ENCODE peak calls at places on chromosome 9, in six cellular contexts. One of them, this sample, is unnamed.

GRCh38 chr9:69649566-69650260 is 22.5 kb downstream of the APBA1 start:
- DNase-seq in fibroblast of lung: peak; percentile 79
- DNase-seq in astrocyte: peak; percentile 70
- DNase-seq in epithelial cell of esophagus: no peak
- DNase-seq in Calu3: no peak
- DNase-seq in nephron progenitor cell: no peak
- DNase-seq in this sample: no peak

GRCh38 chr9:87657190-87657589 is 68.7 kb upstream of the CTSL start:
- DNase-seq in fibroblast of lung: no peak
- DNase-seq in astrocyte: no peak
- DNase-seq in epithelial cell of esophagus: no peak
- DNase-seq in Calu3: no peak
- DNase-seq in nephron progenitor cell: no peak
- DNase-seq in this sample: no peak

GRCh38 chr9:4665357-4665756 is 923 bp downstream of the SPATA6L start:
- DNase-seq in fibroblast of lung: peak; percentile 46
- DNase-seq in astrocyte: peak; percentile 35
- DNase-seq in epithelial cell of esophagus: peak; percentile 76
- DNase-seq in Calu3: no peak
- DNase-seq in nephron progenitor cell: no peak
- DNase-seq in this sample: no peak

GRCh38 chr9:98502976-98503325 is 205.8 kb downstream of the GABBR2 start:
- DNase-seq in fibroblast of lung: peak; percentile 56
- DNase-seq in astrocyte: peak; percentile 32
- DNase-seq in epithelial cell of esophagus: peak; percentile 36
- DNase-seq in Calu3: no peak
- DNase-seq in nephron progenitor cell: peak; percentile 15
- DNase-seq in this sample: no peak

GRCh38 chr9:137685035-137685885 is 66.5 kb downstream of the EHMT1 start:
- DNase-seq in fibroblast of lung: peak; percentile 76
- DNase-seq in astrocyte: peak; percentile 69
- DNase-seq in epithelial cell of esophagus: no peak
- DNase-seq in Calu3: no peak
- DNase-seq in nephron progenitor cell: no peak
- DNase-seq in this sample: no peak

GRCh38 chr9:109499631-109500120 is 1.6 kb upstream of the PTPN3 start:
- DNase-seq in fibroblast of lung: peak; percentile 43
- DNase-seq in astrocyte: no peak
- DNase-seq in epithelial cell of esophagus: peak; percentile 62
- DNase-seq in Calu3: peak; percentile 78
- DNase-seq in nephron progenitor cell: peak; percentile 82
- DNase-seq in this sample: peak; percentile 63

GRCh38 chr9:97534185-97534584 is 32.7 kb downstream of the TMOD1 start:
- DNase-seq in fibroblast of lung: no peak
- DNase-seq in astrocyte: no peak
- DNase-seq in epithelial cell of esophagus: no peak
- DNase-seq in Calu3: no peak
- DNase-seq in nephron progenitor cell: no peak
- DNase-seq in this sample: no peak

GRCh38 chr9:18906656-18907395 is 126.2 kb downstream of the SAXO1 start:
- DNase-seq in fibroblast of lung: peak; percentile 69
- DNase-seq in astrocyte: peak; percentile 52
- DNase-seq in epithelial cell of esophagus: no peak
- DNase-seq in Calu3: no peak
- DNase-seq in nephron progenitor cell: no peak
- DNase-seq in this sample: no peak

GRCh38 chr9:136024696-136025316 is 63.6 kb upstream of the UBAC1 start:
- DNase-seq in fibroblast of lung: no peak
- DNase-seq in astrocyte: no peak
- DNase-seq in epithelial cell of esophagus: no peak
- DNase-seq in Calu3: no peak
- DNase-seq in nephron progenitor cell: no peak
- DNase-seq in this sample: peak; percentile 12

GRCh38 chr9:18060304-18060934 is 413.5 kb upstream of the ADAMTSL1 start:
- DNase-seq in fibroblast of lung: no peak
- DNase-seq in astrocyte: no peak
- DNase-seq in epithelial cell of esophagus: peak; percentile 66
- DNase-seq in Calu3: no peak
- DNase-seq in nephron progenitor cell: no peak
- DNase-seq in this sample: no peak

GRCh38 chr9:34732886-34733285 is 22.9 kb upstream of the CCL21 start:
- DNase-seq in fibroblast of lung: no peak
- DNase-seq in astrocyte: no peak
- DNase-seq in epithelial cell of esophagus: peak; percentile 51
- DNase-seq in Calu3: no peak
- DNase-seq in nephron progenitor cell: no peak
- DNase-seq in this sample: no peak

GRCh38 chr9:37035472-37036236 is 1.6 kb upstream of the PAX5 start:
- DNase-seq in fibroblast of lung: peak; percentile 2
- DNase-seq in astrocyte: peak; percentile 4
- DNase-seq in epithelial cell of esophagus: no peak
- DNase-seq in Calu3: no peak
- DNase-seq in nephron progenitor cell: peak; percentile 55
- DNase-seq in this sample: peak; percentile 67
- TF ChIP-seq CTCF in fibroblast of lung: no peak
- TF ChIP-seq CTCF in astrocyte: no peak
- TF ChIP-seq CTCF in epithelial cell of esophagus: no peak
- TF ChIP-seq CTCF in Calu3: no peak
- TF ChIP-seq CTCF in nephron progenitor cell: no peak
- TF ChIP-seq CTCF in this sample: no peak

GRCh38 chr9:124505006-124505900 is 1.9 kb downstream of the NR5A1 start:
- DNase-seq in fibroblast of lung: no peak
- DNase-seq in astrocyte: no peak
- DNase-seq in epithelial cell of esophagus: no peak
- DNase-seq in Calu3: no peak
- DNase-seq in nephron progenitor cell: no peak
- DNase-seq in this sample: peak; percentile 19
- TF ChIP-seq CTCF in fibroblast of lung: no peak
- TF ChIP-seq CTCF in astrocyte: no peak
- TF ChIP-seq CTCF in epithelial cell of esophagus: no peak
- TF ChIP-seq CTCF in Calu3: no peak
- TF ChIP-seq CTCF in nephron progenitor cell: no peak
- TF ChIP-seq CTCF in this sample: no peak

DNA sequence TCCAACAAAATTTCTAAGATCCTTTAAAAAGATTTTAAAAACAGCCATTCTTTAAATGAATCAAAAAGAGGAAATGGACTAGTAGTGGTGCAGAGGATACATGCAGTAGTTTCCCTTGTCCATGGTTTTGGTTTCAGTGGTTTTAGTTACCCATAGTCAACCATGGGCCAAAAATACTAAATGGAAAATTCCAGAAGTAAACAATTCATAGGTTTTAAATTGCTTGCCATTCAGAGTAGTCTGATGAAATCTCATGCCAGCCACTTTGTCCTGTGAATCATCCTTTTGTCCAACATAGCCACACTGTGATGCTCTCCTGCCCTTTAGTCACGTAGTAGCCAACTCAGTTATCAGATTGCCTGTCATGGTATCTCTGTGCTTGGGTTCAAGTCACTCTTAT is 286.1 kb downstream of the ANXA1 start:
- DNase-seq in fibroblast of lung: peak; percentile 36
- DNase-seq in astrocyte: peak; percentile 23
- DNase-seq in epithelial cell of esophagus: peak; percentile 44
- DNase-seq in Calu3: no peak
- DNase-seq in nephron progenitor cell: no peak
- DNase-seq in this sample: no peak
- TF ChIP-seq CTCF in fibroblast of lung: no peak
- TF ChIP-seq CTCF in astrocyte: no peak
- TF ChIP-seq CTCF in epithelial cell of esophagus: no peak
- TF ChIP-seq CTCF in Calu3: no peak
- TF ChIP-seq CTCF in nephron progenitor cell: no peak
- TF ChIP-seq CTCF in this sample: no peak

GRCh38 chr9:90600029-90600428 is 42.6 kb downstream of the DIRAS2 start:
- DNase-seq in fibroblast of lung: no peak
- DNase-seq in astrocyte: no peak
- DNase-seq in epithelial cell of esophagus: peak; percentile 48
- DNase-seq in Calu3: no peak
- DNase-seq in nephron progenitor cell: no peak
- DNase-seq in this sample: no peak
- TF ChIP-seq CTCF in fibroblast of lung: no peak
- TF ChIP-seq CTCF in astrocyte: no peak
- TF ChIP-seq CTCF in epithelial cell of esophagus: peak; percentile 38
- TF ChIP-seq CTCF in Calu3: no peak
- TF ChIP-seq CTCF in nephron progenitor cell: no peak
- TF ChIP-seq CTCF in this sample: no peak

GRCh38 chr9:127224883-127225739 is 39.5 kb upstream of the GARNL3 start:
- DNase-seq in fibroblast of lung: peak; percentile 76
- DNase-seq in astrocyte: peak; percentile 53
- DNase-seq in epithelial cell of esophagus: peak; percentile 94
- DNase-seq in Calu3: peak; percentile 94
- DNase-seq in nephron progenitor cell: peak; percentile 100
- DNase-seq in this sample: peak; percentile 99

GRCh38 chr9:127223266-127223665 is 41.3 kb upstream of the GARNL3 start:
- DNase-seq in fibroblast of lung: no peak
- DNase-seq in astrocyte: no peak
- DNase-seq in epithelial cell of esophagus: no peak
- DNase-seq in Calu3: no peak
- DNase-seq in nephron progenitor cell: no peak
- DNase-seq in this sample: no peak

GRCh38 chr9:127223810-127224177 is 40.8 kb upstream of the GARNL3 start:
- DNase-seq in fibroblast of lung: no peak
- DNase-seq in astrocyte: no peak
- DNase-seq in epithelial cell of esophagus: no peak
- DNase-seq in Calu3: no peak
- DNase-seq in nephron progenitor cell: no peak
- DNase-seq in this sample: no peak

GRCh38 chr9:127225747-127226646 is 38.6 kb upstream of the GARNL3 start:
- DNase-seq in fibroblast of lung: no peak
- DNase-seq in astrocyte: no peak
- DNase-seq in epithelial cell of esophagus: peak; percentile 17
- DNase-seq in Calu3: no peak
- DNase-seq in nephron progenitor cell: no peak
- DNase-seq in this sample: no peak

DNA sequence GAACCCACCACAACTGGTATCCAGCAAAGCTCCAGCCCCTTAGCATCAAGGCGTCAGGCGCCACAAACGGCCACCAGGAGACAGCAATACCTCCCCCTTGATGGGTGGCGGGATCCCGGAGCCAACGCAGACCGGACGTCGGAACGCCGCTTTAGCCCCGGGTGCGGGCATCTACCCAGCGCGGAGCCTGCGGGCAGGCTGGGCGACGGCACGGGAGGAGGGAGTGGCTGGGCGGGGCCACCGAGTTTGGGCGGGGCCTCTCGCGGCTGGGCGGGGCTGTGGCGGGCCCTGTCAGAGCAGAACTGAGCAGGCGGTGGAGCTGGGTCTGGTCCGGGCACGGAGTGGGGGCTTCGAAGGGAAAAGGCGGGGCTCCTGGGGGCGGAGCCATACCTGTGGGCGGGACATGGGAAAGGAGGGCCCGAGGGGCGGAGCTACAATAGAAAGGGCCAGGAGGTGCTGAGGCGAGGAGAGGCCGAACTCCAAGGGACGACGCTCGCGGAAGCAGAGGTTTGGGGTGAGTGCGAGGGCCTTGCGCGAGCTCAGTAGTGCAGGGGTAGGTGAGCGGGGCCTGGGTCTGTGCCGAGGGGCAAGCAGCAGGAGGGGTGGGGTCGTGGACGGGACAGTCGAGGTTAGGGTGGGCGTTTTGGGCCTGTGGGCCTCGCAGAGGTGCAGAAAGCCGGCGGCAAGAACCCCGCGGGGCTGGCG is 40.2 kb upstream of the GARNL3 start:
- DNase-seq in fibroblast of lung: peak; percentile 64
- DNase-seq in astrocyte: peak; percentile 36
- DNase-seq in epithelial cell of esophagus: peak; percentile 88
- DNase-seq in Calu3: peak; percentile 78
- DNase-seq in nephron progenitor cell: peak; percentile 98
- DNase-seq in this sample: peak; percentile 95
- TF ChIP-seq CTCF in fibroblast of lung: peak; percentile 36
- TF ChIP-seq CTCF in astrocyte: no peak
- TF ChIP-seq CTCF in epithelial cell of esophagus: no peak
- TF ChIP-seq CTCF in Calu3: no peak
- TF ChIP-seq CTCF in nephron progenitor cell: no peak
- TF ChIP-seq CTCF in this sample: peak; percentile 43

GRCh38 chr9:130896233-130897012 is at the start of gene QRFP:
- DNase-seq in fibroblast of lung: no peak
- DNase-seq in astrocyte: no peak
- DNase-seq in epithelial cell of esophagus: no peak
- DNase-seq in Calu3: peak; percentile 52
- DNase-seq in nephron progenitor cell: no peak
- DNase-seq in this sample: peak; percentile 17
- TF ChIP-seq CTCF in fibroblast of lung: no peak
- TF ChIP-seq CTCF in astrocyte: no peak
- TF ChIP-seq CTCF in epithelial cell of esophagus: no peak
- TF ChIP-seq CTCF in Calu3: peak; percentile 29
- TF ChIP-seq CTCF in nephron progenitor cell: no peak
- TF ChIP-seq CTCF in this sample: no peak

GRCh38 chr9:13952906-13953305 is 361.0 kb downstream of the NFIB start:
- DNase-seq in fibroblast of lung: peak; percentile 64
- DNase-seq in astrocyte: peak; percentile 59
- DNase-seq in epithelial cell of esophagus: no peak
- DNase-seq in Calu3: no peak
- DNase-seq in nephron progenitor cell: no peak
- DNase-seq in this sample: no peak

GRCh38 chr9:13960011-13960765 is 353.8 kb downstream of the NFIB start:
- DNase-seq in fibroblast of lung: no peak
- DNase-seq in astrocyte: no peak
- DNase-seq in epithelial cell of esophagus: no peak
- DNase-seq in Calu3: no peak
- DNase-seq in nephron progenitor cell: no peak
- DNase-seq in this sample: no peak

GRCh38 chr9:13957089-13957488 is 356.9 kb downstream of the NFIB start:
- DNase-seq in fibroblast of lung: no peak
- DNase-seq in astrocyte: no peak
- DNase-seq in epithelial cell of esophagus: no peak
- DNase-seq in Calu3: no peak
- DNase-seq in nephron progenitor cell: no peak
- DNase-seq in this sample: no peak

GRCh38 chr9:13958672-13959071 is 355.3 kb downstream of the NFIB start:
- DNase-seq in fibroblast of lung: no peak
- DNase-seq in astrocyte: no peak
- DNase-seq in epithelial cell of esophagus: no peak
- DNase-seq in Calu3: no peak
- DNase-seq in nephron progenitor cell: no peak
- DNase-seq in this sample: no peak

DNA sequence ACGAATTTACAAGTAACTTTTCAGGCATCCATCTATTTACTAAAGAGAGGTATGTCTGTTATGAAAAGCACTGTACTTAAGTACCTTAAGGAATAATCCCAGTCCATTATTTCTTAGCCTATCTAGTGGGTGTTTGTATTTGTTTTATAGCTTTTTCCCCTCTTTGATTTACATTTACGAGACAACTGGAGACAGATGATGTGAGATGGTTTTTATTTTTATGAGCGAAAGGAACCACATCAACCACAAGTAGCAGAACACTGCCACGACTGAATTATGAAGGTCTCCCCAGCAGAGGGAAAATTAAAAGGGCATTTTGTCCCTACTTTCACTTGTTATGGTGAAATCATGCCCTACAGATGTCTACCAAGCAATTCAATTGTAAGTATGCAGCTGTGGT is 357.8 kb downstream of the NFIB start:
- DNase-seq in fibroblast of lung: no peak
- DNase-seq in astrocyte: no peak
- DNase-seq in epithelial cell of esophagus: no peak
- DNase-seq in Calu3: no peak
- DNase-seq in nephron progenitor cell: no peak
- DNase-seq in this sample: no peak
- TF ChIP-seq CTCF in fibroblast of lung: peak; percentile 7
- TF ChIP-seq CTCF in astrocyte: no peak
- TF ChIP-seq CTCF in epithelial cell of esophagus: no peak
- TF ChIP-seq CTCF in Calu3: no peak
- TF ChIP-seq CTCF in nephron progenitor cell: no peak
- TF ChIP-seq CTCF in this sample: no peak

This sample was measured in glutamatergic neuron.